ENCODE peak calls at places on chromosome 2, in five cellular contexts. G, O, L, Q and H are unnamed samples.

GRCh38 chr2:156562136-156562535 is 126.0 kb downstream of the GPD2 start:
- DNase-seq in G (no peak), O (no peak), L (no peak), Q (no peak), H (no peak)

GRCh38 chr2:201460532-201460931 is 9.0 kb downstream of the STRADB start:
- DNase-seq in G (no peak), O (no peak), L (no peak), Q (no peak), H (no peak)

GRCh38 chr2:207088276-207088675 is 77.5 kb downstream of the KLF7 start:
- DNase-seq in G (no peak), O (no peak), L (no peak), Q (no peak), H (no peak)

GRCh38 chr2:172693037-172693436 is 42.6 kb upstream of the RAPGEF4 start:
- DNase-seq in G (peak), O (peak), L (no peak), Q (peak), H (peak)

GRCh38 chr2:101617786-101618185 is 79.7 kb upstream of the MAP4K4 start:
- DNase-seq in G (no peak), O (no peak), L (no peak), Q (no peak), H (no peak)

GRCh38 chr2:238869293-238870124 is 21.6 kb downstream of the TWIST2 start:
- DNase-seq in G (no peak), O (no peak), L (no peak), Q (peak), H (no peak)

GRCh38 chr2:119821266-119821665 is 61.5 kb downstream of the PTPN4 start:
- DNase-seq in G (no peak), O (no peak), L (no peak), Q (no peak), H (no peak)

GRCh38 chr2:138846216-138846821 is 66.1 kb upstream of the NXPH2 start:
- DNase-seq in G (no peak), O (no peak), L (no peak), Q (no peak), H (peak)

GRCh38 chr2:159600752-159601151 is 15.6 kb downstream of the BAZ2B start:
- DNase-seq in G (no peak), O (no peak), L (no peak), Q (no peak), H (peak)

GRCh38 chr2:217865373-217865772 is 137.4 kb downstream of the TNS1 start:
- DNase-seq in G (no peak), O (no peak), L (no peak), Q (no peak), H (no peak)

GRCh38 chr2:158624961-158625360 is 168.2 kb downstream of the PKP4 start:
- DNase-seq in G (no peak), O (no peak), L (no peak), Q (no peak), H (no peak)

GRCh38 chr2:219626540-219626939 is 890 bp upstream of the SLC4A3 start:
- DNase-seq in G (no peak), O (no peak), L (no peak), Q (peak), H (no peak)

GRCh38 chr2:219625179-219625578 is 2.3 kb upstream of the SLC4A3 start:
- DNase-seq in G (no peak), O (no peak), L (no peak), Q (no peak), H (no peak)

GRCh38 chr2:219628235-219628985 is 980 bp downstream of the SLC4A3 start:
- DNase-seq in G (no peak), O (no peak), L (no peak), Q (peak), H (no peak)

GRCh38 chr2:219628986-219629901 is 1.8 kb downstream of the SLC4A3 start:
- DNase-seq in G (no peak), O (no peak), L (no peak), Q (no peak), H (no peak)

GRCh38 chr2:219627105-219628100 is at the start of gene SLC4A3:
- DNase-seq in G (peak), O (no peak), L (no peak), Q (peak), H (peak)
- TF ChIP-seq POLR2A in G (no peak), O (no peak), L (no peak), Q (peak), H (peak)

GRCh38 chr2:85861180-85861579 is 27.6 kb downstream of the ST3GAL5 start:
- DNase-seq in G (no peak), O (no peak), L (no peak), Q (no peak), H (no peak)
- TF ChIP-seq POLR2A in G (no peak), O (no peak), L (no peak), Q (no peak), H (no peak)

GRCh38 chr2:230976671-230977171 is 19.2 kb upstream of the SPATA3 start:
- DNase-seq in G (no peak), O (no peak), L (no peak), Q (peak), H (no peak)
- TF ChIP-seq POLR2A in G (no peak), O (no peak), L (no peak), Q (no peak), H (no peak)

GRCh38 chr2:70280242-70280798 is 13.2 kb downstream of the SNRPG start:
- DNase-seq in G (no peak), O (no peak), L (no peak), Q (no peak), H (no peak)
- TF ChIP-seq POLR2A in G (no peak), O (no peak), L (no peak), Q (no peak), H (no peak)

GRCh38 chr2:24797644-24798043 is 4.4 kb downstream of the CENPO start:
- DNase-seq in G (no peak), O (no peak), L (no peak), Q (no peak), H (no peak)

GRCh38 chr2:24793752-24794477 is 690 bp downstream of the CENPO start:
- DNase-seq in G (no peak), O (no peak), L (no peak), Q (no peak), H (peak)

GRCh38 chr2:24792542-24792873 is 683 bp downstream of the PTRHD1 start:
- DNase-seq in G (no peak), O (no peak), L (no peak), Q (no peak), H (no peak)

GRCh38 chr2:24791452-24791851 is 1.7 kb downstream of the PTRHD1 start:
- DNase-seq in G (no peak), O (no peak), L (no peak), Q (no peak), H (no peak)

GRCh38 chr2:24792874-24793751 is at the start of the genes CENPO and PTRHD1:
- DNase-seq in G (peak), O (peak), L (peak), Q (peak), H (peak)
- TF ChIP-seq POLR2A in G (no peak), O (peak), L (no peak), Q (peak), H (peak)

GRCh38 chr2:11344956-11345671 is 678 bp upstream of the ROCK2 start:
- DNase-seq in G (peak), O (peak), L (peak), Q (peak), H (peak)
- TF ChIP-seq POLR2A in G (no peak), O (no peak), L (peak), Q (no peak), H (peak)

GRCh38 chr2:75710577-75711253 is at the start of gene GCFC2:
- DNase-seq in G (peak), O (peak), L (peak), Q (peak), H (peak)
- TF ChIP-seq POLR2A in G (peak), O (peak), L (peak), Q (peak), H (peak)

DNA sequence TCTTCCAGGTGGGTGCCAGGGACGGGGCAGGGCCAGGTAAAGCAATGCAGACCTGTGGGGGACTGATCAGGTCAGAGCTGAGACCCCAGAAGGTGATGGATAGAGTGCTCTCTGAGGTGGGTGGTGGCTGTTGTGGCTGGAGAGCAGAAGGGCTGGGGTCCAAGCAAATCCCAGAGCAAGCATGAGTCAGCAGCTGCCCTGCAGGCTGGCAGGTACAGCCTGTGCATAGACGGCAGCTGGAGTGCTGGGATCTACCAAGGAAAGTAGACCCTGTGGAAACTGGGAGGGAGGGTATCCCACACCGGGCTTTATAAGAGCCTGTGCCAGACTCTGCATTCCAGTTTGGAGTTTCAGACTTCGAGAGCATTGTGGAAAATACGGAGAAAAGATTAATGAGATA is 663 bp downstream of the TRIM54 start:
- DNase-seq in G (no peak), O (no peak), L (no peak), Q (no peak), H (no peak)
- TF ChIP-seq POLR2A in G (no peak), O (no peak), L (no peak), Q (no peak), H (no peak)

GRCh38 chr2:189524746-189525145 is 55.8 kb downstream of the SLC40A1 start:
- DNase-seq in G (no peak), O (no peak), L (no peak), Q (no peak), H (no peak)
- TF ChIP-seq POLR2A in G (no peak), O (no peak), L (no peak), Q (no peak), H (no peak)

GRCh38 chr2:180577567-180577966 is 402.8 kb upstream of the UBE2E3 start:
- DNase-seq in G (no peak), O (no peak), L (no peak), Q (no peak), H (no peak)
- TF ChIP-seq POLR2A in G (no peak), O (no peak), L (no peak), Q (no peak), H (no peak)